ENCODE peak calls at places on chromosome 20, in ten cellular contexts. One of them, this sample, is unnamed.

GRCh38 chr20:33524261-33524660 is 34.4 kb downstream of the CBFA2T2 start:
- DNase-seq in activated gamma-delta T cell treated with Interleukin-2 at 50 U/mL for 16 hours: no peak
- DNase-seq in T follicular helper cell: no peak
- DNase-seq in CD8-positive, alpha-beta memory T cell: no peak
- DNase-seq in M059J: peak; percentile 39
- DNase-seq in cardiac muscle cell: no peak
- DNase-seq in hippocampal formation: no peak
- DNase-seq in IMR-90: no peak
- DNase-seq in stimulated activated naive CD8-positive, alpha-beta T cell treated with anti-CD3 and anti-CD28 coated beads, Interleukin-15, Interleukin-2, amounts not matched to agents 100 U/mL and 50 U/mL, for 24 hours: no peak
- DNase-seq in lower lobe of right lung: no peak
- DNase-seq in this sample: no peak

GRCh38 chr20:25540273-25540672 is 45.1 kb downstream of the NINL start:
- DNase-seq in activated gamma-delta T cell treated with Interleukin-2 at 50 U/mL for 16 hours: no peak
- DNase-seq in T follicular helper cell: no peak
- DNase-seq in CD8-positive, alpha-beta memory T cell: no peak
- DNase-seq in M059J: no peak
- DNase-seq in cardiac muscle cell: peak; percentile 13
- DNase-seq in hippocampal formation: peak; percentile 67
- DNase-seq in IMR-90: no peak
- DNase-seq in stimulated activated naive CD8-positive, alpha-beta T cell treated with anti-CD3 and anti-CD28 coated beads, Interleukin-15, Interleukin-2, amounts not matched to agents 100 U/mL and 50 U/mL, for 24 hours: no peak
- DNase-seq in lower lobe of right lung: no peak
- DNase-seq in this sample: peak; percentile 11

GRCh38 chr20:45538209-45538798 is 978 bp downstream of the WFDC6 start:
- DNase-seq in activated gamma-delta T cell treated with Interleukin-2 at 50 U/mL for 16 hours: no peak
- DNase-seq in T follicular helper cell: no peak
- DNase-seq in CD8-positive, alpha-beta memory T cell: no peak
- DNase-seq in M059J: peak; percentile 81
- DNase-seq in cardiac muscle cell: no peak
- DNase-seq in hippocampal formation: no peak
- DNase-seq in IMR-90: no peak
- DNase-seq in stimulated activated naive CD8-positive, alpha-beta T cell treated with anti-CD3 and anti-CD28 coated beads, Interleukin-15, Interleukin-2, amounts not matched to agents 100 U/mL and 50 U/mL, for 24 hours: no peak
- DNase-seq in lower lobe of right lung: no peak
- DNase-seq in this sample: no peak

GRCh38 chr20:57991211-57991841 is 237.1 kb downstream of the ANKRD60 start:
- DNase-seq in activated gamma-delta T cell treated with Interleukin-2 at 50 U/mL for 16 hours: no peak
- DNase-seq in T follicular helper cell: no peak
- DNase-seq in CD8-positive, alpha-beta memory T cell: no peak
- DNase-seq in M059J: peak; percentile 99
- DNase-seq in cardiac muscle cell: no peak
- DNase-seq in hippocampal formation: no peak
- DNase-seq in IMR-90: no peak
- DNase-seq in stimulated activated naive CD8-positive, alpha-beta T cell treated with anti-CD3 and anti-CD28 coated beads, Interleukin-15, Interleukin-2, amounts not matched to agents 100 U/mL and 50 U/mL, for 24 hours: peak; percentile 13
- DNase-seq in lower lobe of right lung: no peak
- DNase-seq in this sample: no peak

GRCh38 chr20:42082611-42083010 is 464.4 kb upstream of the CHD6 start:
- DNase-seq in activated gamma-delta T cell treated with Interleukin-2 at 50 U/mL for 16 hours: no peak
- DNase-seq in T follicular helper cell: no peak
- DNase-seq in CD8-positive, alpha-beta memory T cell: no peak
- DNase-seq in M059J: peak; percentile 32
- DNase-seq in cardiac muscle cell: no peak
- DNase-seq in hippocampal formation: no peak
- DNase-seq in IMR-90: peak; percentile 0
- DNase-seq in stimulated activated naive CD8-positive, alpha-beta T cell treated with anti-CD3 and anti-CD28 coated beads, Interleukin-15, Interleukin-2, amounts not matched to agents 100 U/mL and 50 U/mL, for 24 hours: no peak
- DNase-seq in lower lobe of right lung: no peak
- DNase-seq in this sample: no peak

GRCh38 chr20:13638162-13638495 is 603 bp downstream of the TASP1 start:
- DNase-seq in activated gamma-delta T cell treated with Interleukin-2 at 50 U/mL for 16 hours: no peak
- DNase-seq in T follicular helper cell: no peak
- DNase-seq in CD8-positive, alpha-beta memory T cell: no peak
- DNase-seq in M059J: peak; percentile 52
- DNase-seq in cardiac muscle cell: peak; percentile 29
- DNase-seq in hippocampal formation: no peak
- DNase-seq in IMR-90: peak; percentile 16
- DNase-seq in stimulated activated naive CD8-positive, alpha-beta T cell treated with anti-CD3 and anti-CD28 coated beads, Interleukin-15, Interleukin-2, amounts not matched to agents 100 U/mL and 50 U/mL, for 24 hours: no peak
- DNase-seq in lower lobe of right lung: no peak
- DNase-seq in this sample: no peak

GRCh38 chr20:6029538-6029937 is 24.3 kb downstream of the LRRN4 start:
- DNase-seq in activated gamma-delta T cell treated with Interleukin-2 at 50 U/mL for 16 hours: no peak
- DNase-seq in T follicular helper cell: no peak
- DNase-seq in CD8-positive, alpha-beta memory T cell: no peak
- DNase-seq in M059J: no peak
- DNase-seq in cardiac muscle cell: no peak
- DNase-seq in hippocampal formation: no peak
- DNase-seq in IMR-90: no peak
- DNase-seq in stimulated activated naive CD8-positive, alpha-beta T cell treated with anti-CD3 and anti-CD28 coated beads, Interleukin-15, Interleukin-2, amounts not matched to agents 100 U/mL and 50 U/mL, for 24 hours: no peak
- DNase-seq in lower lobe of right lung: no peak
- DNase-seq in this sample: no peak

GRCh38 chr20:62378215-62378614 is 8.7 kb upstream of the RPS21 start:
- DNase-seq in activated gamma-delta T cell treated with Interleukin-2 at 50 U/mL for 16 hours: no peak
- DNase-seq in T follicular helper cell: no peak
- DNase-seq in CD8-positive, alpha-beta memory T cell: no peak
- DNase-seq in M059J: no peak
- DNase-seq in cardiac muscle cell: no peak
- DNase-seq in hippocampal formation: no peak
- DNase-seq in IMR-90: no peak
- DNase-seq in stimulated activated naive CD8-positive, alpha-beta T cell treated with anti-CD3 and anti-CD28 coated beads, Interleukin-15, Interleukin-2, amounts not matched to agents 100 U/mL and 50 U/mL, for 24 hours: no peak
- DNase-seq in lower lobe of right lung: no peak
- DNase-seq in this sample: no peak

GRCh38 chr20:19880256-19881079 is 122.4 kb downstream of the RIN2 start:
- DNase-seq in activated gamma-delta T cell treated with Interleukin-2 at 50 U/mL for 16 hours: no peak
- DNase-seq in T follicular helper cell: no peak
- DNase-seq in CD8-positive, alpha-beta memory T cell: no peak
- DNase-seq in M059J: peak; percentile 83
- DNase-seq in cardiac muscle cell: no peak
- DNase-seq in hippocampal formation: no peak
- DNase-seq in IMR-90: peak; percentile 89
- DNase-seq in stimulated activated naive CD8-positive, alpha-beta T cell treated with anti-CD3 and anti-CD28 coated beads, Interleukin-15, Interleukin-2, amounts not matched to agents 100 U/mL and 50 U/mL, for 24 hours: no peak
- DNase-seq in lower lobe of right lung: no peak
- DNase-seq in this sample: no peak

GRCh38 chr20:1108437-1108920 is 9.9 kb upstream of the PSMF1 start:
- DNase-seq in activated gamma-delta T cell treated with Interleukin-2 at 50 U/mL for 16 hours: peak; percentile 41
- DNase-seq in T follicular helper cell: peak; percentile 17
- DNase-seq in CD8-positive, alpha-beta memory T cell: peak; percentile 17
- DNase-seq in M059J: peak; percentile 54
- DNase-seq in cardiac muscle cell: peak; percentile 65
- DNase-seq in hippocampal formation: peak; percentile 18
- DNase-seq in IMR-90: peak; percentile 23
- DNase-seq in stimulated activated naive CD8-positive, alpha-beta T cell treated with anti-CD3 and anti-CD28 coated beads, Interleukin-15, Interleukin-2, amounts not matched to agents 100 U/mL and 50 U/mL, for 24 hours: peak; percentile 62
- DNase-seq in lower lobe of right lung: peak; percentile 65
- DNase-seq in this sample: peak; percentile 37

GRCh38 chr20:61253640-61254511 is 1.8 kb downstream of the CDH4 start:
- DNase-seq in activated gamma-delta T cell treated with Interleukin-2 at 50 U/mL for 16 hours: no peak
- DNase-seq in T follicular helper cell: no peak
- DNase-seq in CD8-positive, alpha-beta memory T cell: no peak
- DNase-seq in M059J: peak; percentile 37
- DNase-seq in cardiac muscle cell: peak; percentile 61
- DNase-seq in hippocampal formation: no peak
- DNase-seq in IMR-90: peak; percentile 27
- DNase-seq in stimulated activated naive CD8-positive, alpha-beta T cell treated with anti-CD3 and anti-CD28 coated beads, Interleukin-15, Interleukin-2, amounts not matched to agents 100 U/mL and 50 U/mL, for 24 hours: no peak
- DNase-seq in lower lobe of right lung: no peak
- DNase-seq in this sample: no peak

GRCh38 chr20:33199026-33199425 is 18.1 kb upstream of the BPIFA3 start:
- DNase-seq in activated gamma-delta T cell treated with Interleukin-2 at 50 U/mL for 16 hours: no peak
- DNase-seq in T follicular helper cell: no peak
- DNase-seq in CD8-positive, alpha-beta memory T cell: no peak
- DNase-seq in M059J: no peak
- DNase-seq in cardiac muscle cell: no peak
- DNase-seq in hippocampal formation: no peak
- DNase-seq in IMR-90: no peak
- DNase-seq in stimulated activated naive CD8-positive, alpha-beta T cell treated with anti-CD3 and anti-CD28 coated beads, Interleukin-15, Interleukin-2, amounts not matched to agents 100 U/mL and 50 U/mL, for 24 hours: no peak
- DNase-seq in lower lobe of right lung: no peak
- DNase-seq in this sample: no peak

GRCh38 chr20:6241591-6241990 is 118.8 kb upstream of the FERMT1 start:
- DNase-seq in activated gamma-delta T cell treated with Interleukin-2 at 50 U/mL for 16 hours: no peak
- DNase-seq in T follicular helper cell: no peak
- DNase-seq in CD8-positive, alpha-beta memory T cell: no peak
- DNase-seq in M059J: no peak
- DNase-seq in cardiac muscle cell: no peak
- DNase-seq in hippocampal formation: no peak
- DNase-seq in IMR-90: no peak
- DNase-seq in stimulated activated naive CD8-positive, alpha-beta T cell treated with anti-CD3 and anti-CD28 coated beads, Interleukin-15, Interleukin-2, amounts not matched to agents 100 U/mL and 50 U/mL, for 24 hours: no peak
- DNase-seq in lower lobe of right lung: no peak
- DNase-seq in this sample: no peak

GRCh38 chr20:12077835-12078374 is 160.2 kb downstream of the BTBD3 start:
- DNase-seq in activated gamma-delta T cell treated with Interleukin-2 at 50 U/mL for 16 hours: no peak
- DNase-seq in T follicular helper cell: no peak
- DNase-seq in CD8-positive, alpha-beta memory T cell: no peak
- DNase-seq in M059J: no peak
- DNase-seq in cardiac muscle cell: no peak
- DNase-seq in hippocampal formation: no peak
- DNase-seq in IMR-90: no peak
- DNase-seq in stimulated activated naive CD8-positive, alpha-beta T cell treated with anti-CD3 and anti-CD28 coated beads, Interleukin-15, Interleukin-2, amounts not matched to agents 100 U/mL and 50 U/mL, for 24 hours: no peak
- DNase-seq in lower lobe of right lung: no peak
- DNase-seq in this sample: no peak

GRCh38 chr20:48096212-48096875 is 311.1 kb upstream of the SULF2 start:
- DNase-seq in activated gamma-delta T cell treated with Interleukin-2 at 50 U/mL for 16 hours: no peak
- DNase-seq in T follicular helper cell: no peak
- DNase-seq in CD8-positive, alpha-beta memory T cell: no peak
- DNase-seq in M059J: no peak
- DNase-seq in cardiac muscle cell: no peak
- DNase-seq in hippocampal formation: no peak
- DNase-seq in IMR-90: no peak
- DNase-seq in stimulated activated naive CD8-positive, alpha-beta T cell treated with anti-CD3 and anti-CD28 coated beads, Interleukin-15, Interleukin-2, amounts not matched to agents 100 U/mL and 50 U/mL, for 24 hours: no peak
- DNase-seq in lower lobe of right lung: no peak
- DNase-seq in this sample: no peak

GRCh38 chr20:63895886-63896135 is 885 bp downstream of the DNAJC5 start:
- DNase-seq in activated gamma-delta T cell treated with Interleukin-2 at 50 U/mL for 16 hours: no peak
- DNase-seq in T follicular helper cell: no peak
- DNase-seq in CD8-positive, alpha-beta memory T cell: no peak
- DNase-seq in M059J: peak; percentile 38
- DNase-seq in cardiac muscle cell: no peak
- DNase-seq in hippocampal formation: no peak
- DNase-seq in IMR-90: peak; percentile 20
- DNase-seq in stimulated activated naive CD8-positive, alpha-beta T cell treated with anti-CD3 and anti-CD28 coated beads, Interleukin-15, Interleukin-2, amounts not matched to agents 100 U/mL and 50 U/mL, for 24 hours: no peak
- DNase-seq in lower lobe of right lung: no peak
- DNase-seq in this sample: no peak

GRCh38 chr20:35091808-35092523 is 641 bp downstream of the TRPC4AP start:
- DNase-seq in activated gamma-delta T cell treated with Interleukin-2 at 50 U/mL for 16 hours: no peak
- DNase-seq in T follicular helper cell: no peak
- DNase-seq in CD8-positive, alpha-beta memory T cell: no peak
- DNase-seq in M059J: peak; percentile 39
- DNase-seq in cardiac muscle cell: peak; percentile 18
- DNase-seq in hippocampal formation: no peak
- DNase-seq in IMR-90: peak; percentile 16
- DNase-seq in stimulated activated naive CD8-positive, alpha-beta T cell treated with anti-CD3 and anti-CD28 coated beads, Interleukin-15, Interleukin-2, amounts not matched to agents 100 U/mL and 50 U/mL, for 24 hours: no peak
- DNase-seq in lower lobe of right lung: no peak
- DNase-seq in this sample: no peak

GRCh38 chr20:14775778-14776177 is 438.4 kb upstream of the FLRT3 start:
- DNase-seq in activated gamma-delta T cell treated with Interleukin-2 at 50 U/mL for 16 hours: no peak
- DNase-seq in T follicular helper cell: no peak
- DNase-seq in CD8-positive, alpha-beta memory T cell: no peak
- DNase-seq in M059J: peak; percentile 38
- DNase-seq in cardiac muscle cell: no peak
- DNase-seq in hippocampal formation: no peak
- DNase-seq in IMR-90: no peak
- DNase-seq in stimulated activated naive CD8-positive, alpha-beta T cell treated with anti-CD3 and anti-CD28 coated beads, Interleukin-15, Interleukin-2, amounts not matched to agents 100 U/mL and 50 U/mL, for 24 hours: no peak
- DNase-seq in lower lobe of right lung: no peak
- DNase-seq in this sample: no peak

GRCh38 chr20:288956-289692 is 1.4 kb downstream of the C20orf96 start:
- DNase-seq in activated gamma-delta T cell treated with Interleukin-2 at 50 U/mL for 16 hours: no peak
- DNase-seq in T follicular helper cell: no peak
- DNase-seq in CD8-positive, alpha-beta memory T cell: no peak
- DNase-seq in M059J: no peak
- DNase-seq in cardiac muscle cell: no peak
- DNase-seq in hippocampal formation: no peak
- DNase-seq in IMR-90: no peak
- DNase-seq in stimulated activated naive CD8-positive, alpha-beta T cell treated with anti-CD3 and anti-CD28 coated beads, Interleukin-15, Interleukin-2, amounts not matched to agents 100 U/mL and 50 U/mL, for 24 hours: no peak
- DNase-seq in lower lobe of right lung: no peak
- DNase-seq in this sample: no peak

GRCh38 chr20:59177266-59178250 is 13.9 kb downstream of the ZNF831 start:
- DNase-seq in activated gamma-delta T cell treated with Interleukin-2 at 50 U/mL for 16 hours: peak; percentile 33
- DNase-seq in T follicular helper cell: no peak
- DNase-seq in CD8-positive, alpha-beta memory T cell: peak; percentile 68
- DNase-seq in M059J: no peak
- DNase-seq in cardiac muscle cell: no peak
- DNase-seq in hippocampal formation: no peak
- DNase-seq in IMR-90: no peak
- DNase-seq in stimulated activated naive CD8-positive, alpha-beta T cell treated with anti-CD3 and anti-CD28 coated beads, Interleukin-15, Interleukin-2, amounts not matched to agents 100 U/mL and 50 U/mL, for 24 hours: peak; percentile 34
- DNase-seq in lower lobe of right lung: no peak
- DNase-seq in this sample: no peak

GRCh38 chr20:4082406-4083102 is 67.2 kb upstream of the RNF24 start:
- DNase-seq in activated gamma-delta T cell treated with Interleukin-2 at 50 U/mL for 16 hours: peak; percentile 30
- DNase-seq in T follicular helper cell: no peak
- DNase-seq in CD8-positive, alpha-beta memory T cell: peak; percentile 60
- DNase-seq in M059J: peak; percentile 98
- DNase-seq in cardiac muscle cell: peak; percentile 73
- DNase-seq in hippocampal formation: no peak
- DNase-seq in IMR-90: peak; percentile 82
- DNase-seq in stimulated activated naive CD8-positive, alpha-beta T cell treated with anti-CD3 and anti-CD28 coated beads, Interleukin-15, Interleukin-2, amounts not matched to agents 100 U/mL and 50 U/mL, for 24 hours: peak; percentile 52
- DNase-seq in lower lobe of right lung: peak; percentile 67
- DNase-seq in this sample: peak; percentile 33

GRCh38 chr20:57560554-57561355 is at the start of gene PCK1:
- DNase-seq in activated gamma-delta T cell treated with Interleukin-2 at 50 U/mL for 16 hours: no peak
- DNase-seq in T follicular helper cell: no peak
- DNase-seq in CD8-positive, alpha-beta memory T cell: no peak
- DNase-seq in M059J: peak; percentile 17
- DNase-seq in cardiac muscle cell: no peak
- DNase-seq in hippocampal formation: no peak
- DNase-seq in IMR-90: peak; percentile 1
- DNase-seq in stimulated activated naive CD8-positive, alpha-beta T cell treated with anti-CD3 and anti-CD28 coated beads, Interleukin-15, Interleukin-2, amounts not matched to agents 100 U/mL and 50 U/mL, for 24 hours: no peak
- DNase-seq in lower lobe of right lung: no peak
- DNase-seq in this sample: no peak

This sample was measured in neuronal stem cell.